ENCODE peak calls at places on chromosomes 5 and 9, in five cellular contexts. P, X, K, L and U are unnamed samples.

GRCh38 chr5:158166424-158166823 is 307.5 kb upstream of the CLINT1 start:
- DNase-seq in K (no peak), P (no peak), X (no peak), L (no peak), U (no peak)

GRCh38 chr5:73380710-73381586 is 67.6 kb downstream of the FOXD1 start:
- DNase-seq in P (no peak), L (no peak), K (no peak), X (no peak), U (peak)

GRCh38 chr9:121597693-121598166 is 53.7 kb upstream of the DAB2IP start:
- DNase-seq in L (no peak), X (no peak), K (no peak), P (no peak), U (no peak)

GRCh38 chr9:101398930-101399640 is 434 bp downstream of the ZNF189 start:
- DNase-seq in X (peak), L (no peak), K (peak), P (no peak), U (peak)

GRCh38 chr5:103465891-103466290 is 96.7 kb downstream of the NUDT12 start:
- DNase-seq in P (no peak), X (no peak), L (no peak), K (no peak), U (no peak)

GRCh38 chr5:12099296-12099695 is 195.1 kb upstream of the CTNND2 start:
- DNase-seq in P (no peak), L (no peak), X (no peak), K (no peak), U (no peak)

GRCh38 chr5:16871746-16872339 is 64.2 kb downstream of the MYO10 start:
- DNase-seq in L (no peak), P (no peak), K (no peak), X (no peak), U (no peak)

GRCh38 chr5:1322036-1322903 is 22.6 kb downstream of the CLPTM1L start:
- DNase-seq in L (peak), K (no peak), P (no peak), X (no peak), U (no peak)

GRCh38 chr5:149878371-149878770 is 66.2 kb downstream of the PDE6A start:
- DNase-seq in X (no peak), L (no peak), P (no peak), K (no peak), U (no peak)

GRCh38 chr9:21968331-21969010 is 25.7 kb downstream of the CDKN2A start:
- DNase-seq in P (no peak), X (no peak), K (no peak), L (no peak), U (no peak)

GRCh38 chr5:149456597-149457392 is 77.7 kb upstream of the IL17B start:
- DNase-seq in P (no peak), X (no peak), L (no peak), K (no peak), U (no peak)

GRCh38 chr5:176382721-176383120 is 5.7 kb downstream of the NOP16 start:
- DNase-seq in L (no peak), X (no peak), P (no peak), K (no peak), U (no peak)

GRCh38 chr5:43000198-43000840 is 39.8 kb downstream of the ANXA2R start:
- DNase-seq in K (no peak), X (no peak), L (no peak), P (no peak), U (no peak)